ENCODE peak calls at places on chromosomes 13 and 19, in eight cellular contexts. R is D341Med; Y is DMS79; L is activated naive CD8-positive, alpha-beta T cell treated with anti-CD3 and anti-CD28 coated beads for 36 hours; Q is stimulated activated CD8-positive, alpha-beta memory T cell treated with anti-CD3 and anti-CD28 coated beads, Interleukin-7, amount 100 ng/mL, for 48 hours; P is ecto neural progenitor cell; I is AG09309; W is mesenteric fat pad. M is an unnamed sample.

GRCh38 chr13:43444085-43444484 is 342.7 kb downstream of the ENOX1 start:
- DNase-seq in I (no peak), W (no peak), R (no peak), Y (no peak), L (no peak), P (no peak), Q (no peak), M (no peak)

GRCh38 chr19:6126335-6126974 is 9.0 kb upstream of the ACSBG2 start:
- DNase-seq in Y (no peak), I (no peak), W (no peak), Q (no peak), L (no peak), P (no peak), R (peak), M (peak)

GRCh38 chr19:16361254-16361653 is 36.6 kb downstream of the KLF2 start:
- DNase-seq in W (no peak), Y (no peak), P (no peak), L (no peak), R (no peak), I (no peak), Q (no peak), M (peak)

GRCh38 chr19:13846533-13847032 is 30.4 kb upstream of the NANOS3 start:
- DNase-seq in Q (peak), W (peak), L (peak), Y (peak), I (no peak), R (peak), P (peak), M (peak)

GRCh38 chr19:2616741-2617392 is 85.6 kb downstream of the GNG7 start:
- DNase-seq in Y (no peak), W (no peak), R (no peak), I (no peak), P (no peak), Q (no peak), L (peak), M (no peak)

GRCh38 chr19:19444694-19445155 is 39.2 kb downstream of the GATAD2A start:
- DNase-seq in Y (no peak), W (no peak), R (no peak), P (no peak), I (no peak), Q (no peak), L (no peak), M (peak)

GRCh38 chr13:21871302-21871862 is 200.5 kb downstream of the FGF9 start:
- DNase-seq in R (no peak), Y (no peak), L (no peak), Q (no peak), W (no peak), P (peak), I (no peak), M (no peak)

GRCh38 chr13:40779796-40780285 is 8.9 kb upstream of the MRPS31 start:
- DNase-seq in I (no peak), W (no peak), L (no peak), Y (no peak), R (no peak), P (no peak), Q (no peak), M (no peak)

GRCh38 chr19:3494559-3494958 is 5.9 kb downstream of the DOHH start:
- DNase-seq in Q (no peak), W (no peak), R (peak), P (no peak), I (no peak), L (peak), Y (no peak), M (no peak)

GRCh38 chr19:57473646-57474045 is 3.7 kb downstream of the ZNF772 start:
- DNase-seq in R (no peak), I (no peak), Y (no peak), L (no peak), W (no peak), Q (no peak), P (no peak), M (no peak)

GRCh38 chr19:7349961-7350711 is 1.4 kb downstream of the ARHGEF18 start:
- DNase-seq in P (no peak), Y (no peak), R (no peak), L (peak), I (no peak), Q (peak), W (peak), M (no peak)

GRCh38 chr13:70255406-70255991 is 147.2 kb upstream of the KLHL1 start:
- DNase-seq in L (no peak), P (no peak), Q (no peak), I (no peak), W (no peak), R (peak), Y (no peak), M (no peak)

M was measured in foreskin fibroblast.